ENCODE peak calls at places on chromosomes 2 and 18, in eight cellular contexts. One of them, this sample, is unnamed.
A peak's percentile ranks its signal among the peaks of the same experiment; 100 is the strongest.

GRCh38 chr2:224163573-224164307 is 124.7 kb upstream of the SERPINE2 start:
- DNase-seq in CD8-positive, alpha-beta memory T cell: no peak
- DNase-seq in NCI-H345: no peak
- DNase-seq in A549: no peak
- DNase-seq in astrocyte of the spinal cord: peak; percentile 61
- DNase-seq in naive thymus-derived CD8-positive, alpha-beta T cell: no peak
- DNase-seq in fibroblast of the aortic adventitia: peak; percentile 99
- DNase-seq in T-helper 9 cell: no peak
- DNase-seq in this sample: no peak

GRCh38 chr2:38181802-38182517 is 106.0 kb upstream of the CYP1B1 start:
- DNase-seq in astrocyte of the spinal cord: no peak
- DNase-seq in CD8-positive, alpha-beta memory T cell: no peak
- DNase-seq in fibroblast of the aortic adventitia: no peak
- DNase-seq in naive thymus-derived CD8-positive, alpha-beta T cell: no peak
- DNase-seq in T-helper 9 cell: no peak
- DNase-seq in NCI-H345: no peak
- DNase-seq in A549: no peak
- DNase-seq in this sample: no peak

GRCh38 chr2:200741468-200742202 is 70.1 kb upstream of the BZW1 start:
- DNase-seq in T-helper 9 cell: no peak
- DNase-seq in astrocyte of the spinal cord: no peak
- DNase-seq in A549: no peak
- DNase-seq in naive thymus-derived CD8-positive, alpha-beta T cell: no peak
- DNase-seq in NCI-H345: no peak
- DNase-seq in fibroblast of the aortic adventitia: peak; percentile 39
- DNase-seq in CD8-positive, alpha-beta memory T cell: no peak
- DNase-seq in this sample: no peak

GRCh38 chr18:32637216-32637615 is 135.6 kb downstream of the KLHL14 start:
- DNase-seq in astrocyte of the spinal cord: no peak
- DNase-seq in CD8-positive, alpha-beta memory T cell: no peak
- DNase-seq in naive thymus-derived CD8-positive, alpha-beta T cell: no peak
- DNase-seq in NCI-H345: no peak
- DNase-seq in T-helper 9 cell: no peak
- DNase-seq in fibroblast of the aortic adventitia: no peak
- DNase-seq in A549: no peak
- DNase-seq in this sample: no peak

GRCh38 chr2:178804791-178805190 is 2.4 kb downstream of the TTN start:
- DNase-seq in astrocyte of the spinal cord: no peak
- DNase-seq in fibroblast of the aortic adventitia: no peak
- DNase-seq in T-helper 9 cell: no peak
- DNase-seq in CD8-positive, alpha-beta memory T cell: no peak
- DNase-seq in naive thymus-derived CD8-positive, alpha-beta T cell: no peak
- DNase-seq in A549: peak; percentile 30
- DNase-seq in NCI-H345: no peak
- DNase-seq in this sample: peak; percentile 33

GRCh38 chr2:241963223-241963622 is 93.7 kb downstream of the RTP5 start:
- DNase-seq in astrocyte of the spinal cord: no peak
- DNase-seq in T-helper 9 cell: no peak
- DNase-seq in CD8-positive, alpha-beta memory T cell: no peak
- DNase-seq in A549: no peak
- DNase-seq in naive thymus-derived CD8-positive, alpha-beta T cell: no peak
- DNase-seq in NCI-H345: no peak
- DNase-seq in fibroblast of the aortic adventitia: no peak
- DNase-seq in this sample: no peak

GRCh38 chr2:735670-736218 is 58.5 kb upstream of the TMEM18 start:
- DNase-seq in CD8-positive, alpha-beta memory T cell: no peak
- DNase-seq in astrocyte of the spinal cord: no peak
- DNase-seq in fibroblast of the aortic adventitia: no peak
- DNase-seq in A549: no peak
- DNase-seq in NCI-H345: no peak
- DNase-seq in naive thymus-derived CD8-positive, alpha-beta T cell: no peak
- DNase-seq in T-helper 9 cell: no peak
- DNase-seq in this sample: no peak

GRCh38 chr2:160522951-160523700 is 29.5 kb upstream of the RBMS1 start:
- DNase-seq in fibroblast of the aortic adventitia: peak; percentile 55
- DNase-seq in T-helper 9 cell: no peak
- DNase-seq in NCI-H345: no peak
- DNase-seq in astrocyte of the spinal cord: peak; percentile 85
- DNase-seq in CD8-positive, alpha-beta memory T cell: no peak
- DNase-seq in A549: no peak
- DNase-seq in naive thymus-derived CD8-positive, alpha-beta T cell: no peak
- DNase-seq in this sample: no peak

GRCh38 chr2:75489682-75490180 is 71.0 kb downstream of the EVA1A start:
- DNase-seq in astrocyte of the spinal cord: no peak
- DNase-seq in A549: no peak
- DNase-seq in T-helper 9 cell: no peak
- DNase-seq in fibroblast of the aortic adventitia: no peak
- DNase-seq in NCI-H345: no peak
- DNase-seq in CD8-positive, alpha-beta memory T cell: no peak
- DNase-seq in naive thymus-derived CD8-positive, alpha-beta T cell: no peak
- DNase-seq in this sample: no peak

GRCh38 chr18:26309283-26309682 is 83.0 kb downstream of the TAF4B start:
- DNase-seq in NCI-H345: no peak
- DNase-seq in astrocyte of the spinal cord: peak; percentile 29
- DNase-seq in CD8-positive, alpha-beta memory T cell: no peak
- DNase-seq in naive thymus-derived CD8-positive, alpha-beta T cell: no peak
- DNase-seq in T-helper 9 cell: no peak
- DNase-seq in fibroblast of the aortic adventitia: peak; percentile 77
- DNase-seq in A549: peak; percentile 3
- DNase-seq in this sample: no peak

GRCh38 chr2:230521386-230521785 is 105.4 kb downstream of the SP100 start:
- DNase-seq in NCI-H345: no peak
- DNase-seq in T-helper 9 cell: no peak
- DNase-seq in CD8-positive, alpha-beta memory T cell: no peak
- DNase-seq in A549: no peak
- DNase-seq in naive thymus-derived CD8-positive, alpha-beta T cell: no peak
- DNase-seq in fibroblast of the aortic adventitia: no peak
- DNase-seq in astrocyte of the spinal cord: no peak
- DNase-seq in this sample: no peak

GRCh38 chr2:230323385-230324106 is 3.4 kb upstream of the SP140L start:
- DNase-seq in T-helper 9 cell: no peak
- DNase-seq in naive thymus-derived CD8-positive, alpha-beta T cell: no peak
- DNase-seq in A549: peak; percentile 58
- DNase-seq in fibroblast of the aortic adventitia: no peak
- DNase-seq in astrocyte of the spinal cord: no peak
- DNase-seq in NCI-H345: no peak
- DNase-seq in CD8-positive, alpha-beta memory T cell: no peak
- DNase-seq in this sample: no peak

GRCh38 chr2:6523476-6523875 is 342.2 kb downstream of the CMPK2 start:
- DNase-seq in fibroblast of the aortic adventitia: no peak
- DNase-seq in T-helper 9 cell: no peak
- DNase-seq in astrocyte of the spinal cord: no peak
- DNase-seq in naive thymus-derived CD8-positive, alpha-beta T cell: no peak
- DNase-seq in A549: no peak
- DNase-seq in CD8-positive, alpha-beta memory T cell: no peak
- DNase-seq in NCI-H345: no peak
- DNase-seq in this sample: no peak

GRCh38 chr2:205654878-205655601 is 27.3 kb upstream of the NRP2 start:
- DNase-seq in fibroblast of the aortic adventitia: peak; percentile 81
- DNase-seq in naive thymus-derived CD8-positive, alpha-beta T cell: no peak
- DNase-seq in T-helper 9 cell: no peak
- DNase-seq in A549: no peak
- DNase-seq in CD8-positive, alpha-beta memory T cell: no peak
- DNase-seq in NCI-H345: no peak
- DNase-seq in astrocyte of the spinal cord: peak; percentile 46
- DNase-seq in this sample: no peak

GRCh38 chr2:162382283-162382682 is 38.4 kb downstream of the GCA start:
- DNase-seq in naive thymus-derived CD8-positive, alpha-beta T cell: no peak
- DNase-seq in astrocyte of the spinal cord: peak; percentile 41
- DNase-seq in T-helper 9 cell: no peak
- DNase-seq in NCI-H345: no peak
- DNase-seq in A549: no peak
- DNase-seq in fibroblast of the aortic adventitia: peak; percentile 2
- DNase-seq in CD8-positive, alpha-beta memory T cell: no peak
- DNase-seq in this sample: no peak

GRCh38 chr18:33755918-33756590 is 178.0 kb downstream of the ASXL3 start:
- DNase-seq in A549: peak; percentile 3
- DNase-seq in naive thymus-derived CD8-positive, alpha-beta T cell: no peak
- DNase-seq in astrocyte of the spinal cord: peak; percentile 89
- DNase-seq in fibroblast of the aortic adventitia: peak; percentile 90
- DNase-seq in NCI-H345: peak; percentile 43
- DNase-seq in CD8-positive, alpha-beta memory T cell: no peak
- DNase-seq in T-helper 9 cell: no peak
- DNase-seq in this sample: peak; percentile 86

GRCh38 chr2:160813506-160813858 is 319.9 kb upstream of the RBMS1 start:
- DNase-seq in fibroblast of the aortic adventitia: no peak
- DNase-seq in NCI-H345: no peak
- DNase-seq in astrocyte of the spinal cord: no peak
- DNase-seq in naive thymus-derived CD8-positive, alpha-beta T cell: no peak
- DNase-seq in CD8-positive, alpha-beta memory T cell: no peak
- DNase-seq in T-helper 9 cell: no peak
- DNase-seq in A549: no peak
- DNase-seq in this sample: no peak

GRCh38 chr2:119550346-119550745 is 6.1 kb downstream of the CFAP221 start:
- DNase-seq in A549: no peak
- DNase-seq in astrocyte of the spinal cord: no peak
- DNase-seq in T-helper 9 cell: no peak
- DNase-seq in fibroblast of the aortic adventitia: no peak
- DNase-seq in naive thymus-derived CD8-positive, alpha-beta T cell: no peak
- DNase-seq in NCI-H345: no peak
- DNase-seq in CD8-positive, alpha-beta memory T cell: no peak
- DNase-seq in this sample: no peak

GRCh38 chr2:82525744-82526143 is 1933.3 kb downstream of the SUCLG1 start:
- DNase-seq in T-helper 9 cell: no peak
- DNase-seq in A549: no peak
- DNase-seq in NCI-H345: no peak
- DNase-seq in naive thymus-derived CD8-positive, alpha-beta T cell: no peak
- DNase-seq in fibroblast of the aortic adventitia: no peak
- DNase-seq in CD8-positive, alpha-beta memory T cell: no peak
- DNase-seq in astrocyte of the spinal cord: no peak
- DNase-seq in this sample: no peak